ENCODE peak calls at places on chromosomes 4 and X, in eight cellular contexts. T is HEK293T, P is occipital lobe, X is SHP77, Y is EL, L is psoas muscle, K is right cardiac atrium, G is LoVo. F is an unnamed sample.
A peak's percentile ranks its signal among the peaks of the same experiment; 100 is the strongest.

GRCh38 chrX:41868392-41868977 is 54.9 kb downstream of the CASK start:
- DNase-seq in T (no peak), P (no peak), X (no peak), Y (no peak), L (no peak), K (no peak), G (no peak), F (no peak)

GRCh38 chr4:164648849-164649212 is 105.1 kb upstream of the SMIM31 start:
- DNase-seq in T (no peak), P (no peak), X (no peak), Y (no peak), L (no peak), K (no peak), G (no peak), F (no peak)

GRCh38 chrX:4674028-4674782 is 960.8 kb upstream of the PRKX start:
- DNase-seq in T (no peak), P (no peak), X (no peak), Y (no peak), L (no peak), K (no peak), G (no peak), F (no peak)

GRCh38 chr4:73870260-73870659 is 1.1 kb downstream of the CXCL1 start:
- DNase-seq in T (no peak), P (no peak), X (peak; percentile 19), Y (peak; percentile 25), L (no peak), K (peak; percentile 29), G (peak; percentile 52), F (no peak)

GRCh38 chr4:30630431-30630830 is 89.7 kb upstream of the PCDH7 start:
- DNase-seq in T (peak; percentile 3), P (no peak), X (no peak), Y (no peak), L (no peak), K (no peak), G (no peak), F (no peak)

GRCh38 chr4:53147711-53148110 is 218.2 kb downstream of the SCFD2 start:
- DNase-seq in T (no peak), P (no peak), X (no peak), Y (no peak), L (no peak), K (no peak), G (no peak), F (no peak)

GRCh38 chrX:110108381-110108796 is 105.5 kb downstream of the TMEM164 start:
- DNase-seq in T (no peak), P (no peak), X (no peak), Y (peak; percentile 10), L (no peak), K (no peak), G (no peak), F (peak; percentile 71)

GRCh38 chr4:128357286-128357685 is 69.7 kb upstream of the PGRMC2 start:
- DNase-seq in T (no peak), P (no peak), X (no peak), Y (no peak), L (no peak), K (no peak), G (no peak), F (peak; percentile 45)

GRCh38 chrX:153727108-153727931 is 2.7 kb downstream of the ABCD1 start:
- DNase-seq in T (no peak), P (peak; percentile 59), X (no peak), Y (peak; percentile 25), L (peak; percentile 87), K (peak; percentile 83), G (no peak), F (peak; percentile 17)

GRCh38 chrX:118577041-118577440 is 81.4 kb downstream of the DOCK11 start:
- DNase-seq in T (no peak), P (no peak), X (peak; percentile 14), Y (no peak), L (no peak), K (no peak), G (no peak), F (no peak)

GRCh38 chr4:56530269-56531148 is 24.9 kb downstream of the ARL9 start:
- DNase-seq in T (peak; percentile 96), P (peak; percentile 85), X (peak; percentile 88), Y (peak; percentile 86), L (peak; percentile 89), K (peak; percentile 95), G (peak; percentile 58), F (peak; percentile 50)

GRCh38 chrX:13008189-13008533 is 33.3 kb downstream of the TMSB4X start:
- DNase-seq in T (no peak), P (no peak), X (no peak), Y (no peak), L (no peak), K (no peak), G (no peak), F (no peak)

GRCh38 chrX:53481093-53481492 is 46.9 kb upstream of the HSD17B10 start:
- DNase-seq in T (no peak), P (no peak), X (peak; percentile 51), Y (peak; percentile 8), L (no peak), K (no peak), G (no peak), F (no peak)

GRCh38 chr4:145484240-145484846 is 2.7 kb downstream of the SMAD1 start:
- DNase-seq in T (peak; percentile 10), P (no peak), X (no peak), Y (no peak), L (no peak), K (no peak), G (no peak), F (no peak)

GRCh38 chrX:129600981-129601424 is 53.8 kb downstream of the APLN start:
- DNase-seq in T (peak; percentile 61), P (peak; percentile 28), X (peak; percentile 28), Y (peak; percentile 26), L (no peak), K (no peak), G (peak; percentile 2), F (no peak)

GRCh38 chr4:82851902-82852750 is 38.8 kb downstream of the SEC31A start:
- DNase-seq in T (peak; percentile 32), P (no peak), X (no peak), Y (peak; percentile 46), L (no peak), K (no peak), G (no peak), F (no peak)

GRCh38 chr4:155964016-155964891 is 10.6 kb upstream of the CTSO start:
- DNase-seq in T (no peak), P (no peak), X (no peak), Y (no peak), L (no peak), K (peak; percentile 57), G (no peak), F (no peak)

GRCh38 chr4:183342541-183343533 is 20.6 kb upstream of the CLDN24 start:
- DNase-seq in T (no peak), P (no peak), X (peak; percentile 32), Y (no peak), L (peak; percentile 55), K (peak; percentile 59), G (no peak), F (no peak)

GRCh38 chr4:40722576-40723161 is 27.1 kb upstream of the NSUN7 start:
- DNase-seq in T (no peak), P (no peak), X (no peak), Y (no peak), L (no peak), K (peak; percentile 64), G (no peak), F (no peak)

GRCh38 chr4:117331817-117332216 is 246.4 kb upstream of the TRAM1L1 start:
- DNase-seq in T (no peak), P (no peak), X (no peak), Y (no peak), L (no peak), K (no peak), G (no peak), F (no peak)

GRCh38 chr4:143658336-143658735 is 42.1 kb downstream of the FREM3 start:
- DNase-seq in T (no peak), P (no peak), X (no peak), Y (no peak), L (no peak), K (no peak), G (no peak), F (no peak)

GRCh38 chrX:45623266-45623665 is 422.6 kb upstream of the DIPK2B start:
- DNase-seq in T (no peak), P (no peak), X (no peak), Y (peak; percentile 87), L (no peak), K (no peak), G (no peak), F (no peak)

GRCh38 chrX:32708542-32708941 is 502.8 kb downstream of the DMD start:
- DNase-seq in T (no peak), P (no peak), X (no peak), Y (no peak), L (no peak), K (no peak), G (no peak), F (no peak)

GRCh38 chr4:98657531-98658286 is 702 bp downstream of the TSPAN5 start:
- DNase-seq in T (peak; percentile 65), P (peak; percentile 71), X (peak; percentile 57), Y (peak; percentile 87), L (peak; percentile 32), K (peak; percentile 64), G (peak; percentile 66), F (no peak)

GRCh38 chrX:133913658-133914388 is 71.6 kb downstream of the GPC3 start:
- DNase-seq in T (no peak), P (no peak), X (no peak), Y (no peak), L (no peak), K (no peak), G (no peak), F (no peak)

GRCh38 chr4:61772116-61772515 is 572.0 kb downstream of the ADGRL3 start:
- DNase-seq in T (no peak), P (no peak), X (no peak), Y (no peak), L (no peak), K (no peak), G (no peak), F (no peak)

GRCh38 chr4:7911044-7911578 is 28.6 kb downstream of the AFAP1 start:
- DNase-seq in T (no peak), P (no peak), X (no peak), Y (peak; percentile 89), L (peak; percentile 59), K (peak; percentile 77), G (no peak), F (no peak)

GRCh38 chrX:47232803-47233332 is at the start of gene USP11:
- DNase-seq in T (peak; percentile 46), P (peak; percentile 33), X (peak; percentile 52), Y (peak; percentile 58), L (peak; percentile 80), K (peak; percentile 76), G (peak; percentile 37), F (peak; percentile 48)

F was measured in DMS79.